ENCODE peak calls at places on chromosomes 11 and 22, in four cellular contexts. A is kidney tubule cell; D is stimulated activated CD4-positive, alpha-beta T cell treated with anti-CD3 and anti-CD28 coated beads, Interleukin-1b, Interleukin-23, amount 100 ng/mL, for 1 hour; O is Caki2. Q is an unnamed sample.

GRCh38 chr11:59207988-59208432 is 4.7 kb downstream of the MPEG1 start:
- DNase-seq in A (peak; percentile 85), D (peak; percentile 18), O (peak; percentile 30), Q (no peak)

GRCh38 chr22:40276877-40277823 is 69.2 kb upstream of the ADSL start:
- DNase-seq in A (no peak), D (no peak), O (no peak), Q (no peak)

GRCh38 chr22:37167176-37167980 is 17.7 kb upstream of the IL2RB start:
- DNase-seq in O (no peak), A (no peak), D (no peak), Q (no peak)

GRCh38 chr11:108527382-108527781 is 29.2 kb upstream of the POGLUT3 start:
- DNase-seq in O (no peak), A (no peak), D (no peak), Q (no peak)

GRCh38 chr11:90434858-90435257 is 212.0 kb upstream of the CHORDC1 start:
- DNase-seq in O (no peak), A (peak; percentile 28), D (no peak), Q (no peak)

GRCh38 chr22:24357547-24357946 is 69.9 kb upstream of the ADORA2A start:
- DNase-seq in D (no peak), O (no peak), A (no peak), Q (no peak)

GRCh38 chr22:49170053-49170452 is 657.6 kb downstream of the BRD1 start:
- DNase-seq in A (no peak), D (no peak), O (no peak), Q (no peak)

GRCh38 chr11:112477152-112477928 is 216.7 kb upstream of the PLET1 start:
- DNase-seq in D (no peak), A (no peak), O (no peak), Q (no peak)

GRCh38 chr22:23688121-23688520 is 2.7 kb upstream of the RGL4 start:
- DNase-seq in A (no peak), O (no peak), D (no peak), Q (no peak)

GRCh38 chr11:60810583-60810982 is 25.4 kb downstream of the MS4A10 start:
- DNase-seq in D (no peak), A (no peak), O (no peak), Q (no peak)

GRCh38 chr11:64849600-64850356 is 5.3 kb upstream of the CDC42BPG start:
- DNase-seq in A (no peak), D (no peak), O (no peak), Q (no peak)

GRCh38 chr22:37514526-37515051 is 4.6 kb downstream of the CARD10 start:
- DNase-seq in O (no peak), A (no peak), D (no peak), Q (no peak)

GRCh38 chr22:49026476-49027121 is 801.1 kb downstream of the BRD1 start:
- DNase-seq in O (no peak), D (no peak), A (no peak), Q (no peak)

GRCh38 chr11:86551286-86551685 is 121.1 kb downstream of the ME3 start:
- DNase-seq in D (no peak), A (peak; percentile 97), O (peak; percentile 77), Q (no peak)

GRCh38 chr11:74005721-74006517 is 3.0 kb downstream of the UCP3 start:
- DNase-seq in O (no peak), A (no peak), D (no peak), Q (no peak)

GRCh38 chr11:118790357-118791014 is 478 bp downstream of the DDX6 start:
- DNase-seq in O (peak; percentile 62), A (peak; percentile 47), D (peak; percentile 41), Q (no peak)

GRCh38 chr22:21690401-21690801 is 24.6 kb downstream of the PPIL2 start:
- DNase-seq in D (no peak), O (no peak), A (no peak), Q (no peak)

Q was measured in GM18507.